ENCODE peak calls at places on chromosomes 13 and 19, in six cellular contexts. One of them, this sample, is unnamed.

GRCh38 chr13:111449041-111449440 is 128.6 kb downstream of the TEX29 start:
- DNase-seq in K562: no peak
- DNase-seq in NB4: no peak
- DNase-seq in A549: no peak
- DNase-seq in HepG2: no peak
- DNase-seq in GM12878: no peak
- DNase-seq in this sample: no peak

GRCh38 chr13:32201809-32202208 is 113.4 kb downstream of the ZAR1L start:
- DNase-seq in A549: no peak
- DNase-seq in NB4: no peak
- DNase-seq in K562: no peak
- DNase-seq in HepG2: no peak
- DNase-seq in GM12878: no peak
- DNase-seq in this sample: no peak

GRCh38 chr19:29771708-29772415 is 39.9 kb upstream of the CCNE1 start:
- DNase-seq in GM12878: no peak
- DNase-seq in K562: peak
- DNase-seq in A549: peak
- DNase-seq in NB4: peak
- DNase-seq in HepG2: peak
- DNase-seq in this sample: peak

GRCh38 chr13:73230714-73231113 is 171.9 kb downstream of the KLF5 start:
- DNase-seq in HepG2: no peak
- DNase-seq in A549: no peak
- DNase-seq in GM12878: no peak
- DNase-seq in NB4: peak
- DNase-seq in K562: no peak
- DNase-seq in this sample: no peak

GRCh38 chr19:31659897-31660210 is 310.6 kb upstream of the TSHZ3 start:
- DNase-seq in GM12878: no peak
- DNase-seq in K562: no peak
- DNase-seq in NB4: no peak
- DNase-seq in HepG2: no peak
- DNase-seq in A549: no peak
- DNase-seq in this sample: no peak

GRCh38 chr13:104086759-104087158 is 1020.5 kb upstream of the SLC10A2 start:
- DNase-seq in K562: no peak
- DNase-seq in HepG2: no peak
- DNase-seq in A549: no peak
- DNase-seq in NB4: no peak
- DNase-seq in GM12878: no peak
- DNase-seq in this sample: no peak

GRCh38 chr13:76971215-76971614 is 20.7 kb upstream of the CLN5 start:
- DNase-seq in K562: no peak
- DNase-seq in NB4: no peak
- DNase-seq in GM12878: no peak
- DNase-seq in HepG2: no peak
- DNase-seq in A549: no peak
- DNase-seq in this sample: no peak

GRCh38 chr19:30167976-30168635 is 204.1 kb upstream of the ZNF536 start:
- DNase-seq in K562: no peak
- DNase-seq in NB4: no peak
- DNase-seq in HepG2: no peak
- DNase-seq in GM12878: no peak
- DNase-seq in A549: no peak
- DNase-seq in this sample: no peak

GRCh38 chr19:44303976-44304568 is 753 bp downstream of the ZNF235 start:
- DNase-seq in GM12878: no peak
- DNase-seq in A549: peak
- DNase-seq in K562: peak
- DNase-seq in NB4: peak
- DNase-seq in HepG2: no peak
- DNase-seq in this sample: no peak

GRCh38 chr19:29285878-29286277 is 72.9 kb upstream of the UQCRFS1 start:
- DNase-seq in NB4: peak
- DNase-seq in GM12878: no peak
- DNase-seq in A549: peak
- DNase-seq in K562: peak
- DNase-seq in HepG2: no peak
- DNase-seq in this sample: no peak

GRCh38 chr19:14383898-14384669 is 2.8 kb downstream of the ADGRE5 start:
- DNase-seq in HepG2: no peak
- DNase-seq in NB4: peak
- DNase-seq in K562: peak
- DNase-seq in GM12878: no peak
- DNase-seq in A549: no peak
- DNase-seq in this sample: no peak

GRCh38 chr13:27977476-27978300 is 8.6 kb upstream of the CDX2 start:
- DNase-seq in GM12878: no peak
- DNase-seq in NB4: no peak
- DNase-seq in HepG2: no peak
- DNase-seq in A549: peak
- DNase-seq in K562: no peak
- DNase-seq in this sample: no peak

GRCh38 chr19:37698216-37698615 is 21.3 kb downstream of the ZNF607 start:
- DNase-seq in K562: no peak
- DNase-seq in GM12878: no peak
- DNase-seq in HepG2: no peak
- DNase-seq in A549: no peak
- DNase-seq in NB4: no peak
- DNase-seq in this sample: no peak

GRCh38 chr13:46586766-46587509 is 34.0 kb downstream of the LRCH1 start:
- DNase-seq in K562: no peak
- DNase-seq in GM12878: no peak
- DNase-seq in NB4: no peak
- DNase-seq in HepG2: no peak
- DNase-seq in A549: no peak
- DNase-seq in this sample: no peak

GRCh38 chr19:1908364-1908678 is 3.1 kb downstream of the ADAT3 start:
- DNase-seq in K562: no peak
- DNase-seq in HepG2: no peak
- DNase-seq in NB4: no peak
- DNase-seq in GM12878: no peak
- DNase-seq in A549: no peak
- DNase-seq in this sample: no peak

GRCh38 chr19:42360787-42361544 is 29.1 kb downstream of the CNFN start:
- DNase-seq in NB4: no peak
- DNase-seq in HepG2: no peak
- DNase-seq in GM12878: no peak
- DNase-seq in K562: peak
- DNase-seq in A549: no peak
- DNase-seq in this sample: no peak

GRCh38 chr13:84037937-84038464 is 155.7 kb upstream of the SLITRK1 start:
- DNase-seq in NB4: no peak
- DNase-seq in HepG2: no peak
- DNase-seq in GM12878: no peak
- DNase-seq in K562: no peak
- DNase-seq in A549: no peak
- DNase-seq in this sample: no peak

GRCh38 chr13:61110804-61111203 is 304.8 kb downstream of the PCDH20 start:
- DNase-seq in K562: no peak
- DNase-seq in GM12878: no peak
- DNase-seq in A549: no peak
- DNase-seq in NB4: no peak
- DNase-seq in HepG2: no peak
- DNase-seq in this sample: no peak

GRCh38 chr19:18023596-18024212 is 15.7 kb downstream of the ARRDC2 start:
- DNase-seq in HepG2: no peak
- DNase-seq in A549: no peak
- DNase-seq in NB4: peak
- DNase-seq in GM12878: no peak
- DNase-seq in K562: no peak
- DNase-seq in this sample: peak

DNA sequence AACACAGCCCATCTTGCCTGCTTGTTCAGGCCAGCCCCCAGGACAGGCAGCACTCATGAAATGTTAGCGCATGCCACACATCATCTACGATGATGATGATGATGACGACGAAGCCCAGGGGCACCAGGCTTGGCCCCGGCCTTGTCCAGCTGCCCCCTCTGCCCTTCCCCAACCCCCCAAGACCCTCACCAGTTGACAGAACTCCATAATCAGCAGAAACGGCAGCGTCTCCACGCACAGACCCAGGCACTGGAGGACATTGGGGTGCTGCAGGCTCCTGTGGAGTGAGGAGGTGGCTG is 9.0 kb downstream of the LMTK3 start:
- DNase-seq in A549: no peak
- DNase-seq in K562: no peak
- DNase-seq in HepG2: no peak
- DNase-seq in GM12878: no peak
- DNase-seq in NB4: no peak
- DNase-seq in this sample: no peak
- TF ChIP-seq MYC in A549: no peak
- TF ChIP-seq MYC in K562: no peak
- TF ChIP-seq MYC in HepG2: no peak
- TF ChIP-seq MYC in GM12878: no peak
- TF ChIP-seq MYC in NB4: no peak
- TF ChIP-seq MYC in this sample: no peak

GRCh38 chr19:6543866-6544347 is 13.1 kb downstream of the TNFSF9 start:
- DNase-seq in GM12878: peak
- DNase-seq in NB4: no peak
- DNase-seq in HepG2: no peak
- DNase-seq in K562: no peak
- DNase-seq in A549: no peak
- DNase-seq in this sample: no peak

GRCh38 chr19:6535558-6536137 is 4.8 kb downstream of the TNFSF9 start:
- DNase-seq in NB4: no peak
- DNase-seq in HepG2: no peak
- DNase-seq in K562: no peak
- DNase-seq in A549: no peak
- DNase-seq in GM12878: no peak
- DNase-seq in this sample: no peak

GRCh38 chr19:6540918-6541689 is 10.3 kb downstream of the TNFSF9 start:
- DNase-seq in GM12878: no peak
- DNase-seq in A549: no peak
- DNase-seq in HepG2: no peak
- DNase-seq in K562: no peak
- DNase-seq in NB4: no peak
- DNase-seq in this sample: no peak

GRCh38 chr19:6536138-6536671 is 5.4 kb downstream of the TNFSF9 start:
- DNase-seq in GM12878: peak
- DNase-seq in A549: peak
- DNase-seq in K562: peak
- DNase-seq in HepG2: peak
- DNase-seq in NB4: peak
- DNase-seq in this sample: peak

DNA sequence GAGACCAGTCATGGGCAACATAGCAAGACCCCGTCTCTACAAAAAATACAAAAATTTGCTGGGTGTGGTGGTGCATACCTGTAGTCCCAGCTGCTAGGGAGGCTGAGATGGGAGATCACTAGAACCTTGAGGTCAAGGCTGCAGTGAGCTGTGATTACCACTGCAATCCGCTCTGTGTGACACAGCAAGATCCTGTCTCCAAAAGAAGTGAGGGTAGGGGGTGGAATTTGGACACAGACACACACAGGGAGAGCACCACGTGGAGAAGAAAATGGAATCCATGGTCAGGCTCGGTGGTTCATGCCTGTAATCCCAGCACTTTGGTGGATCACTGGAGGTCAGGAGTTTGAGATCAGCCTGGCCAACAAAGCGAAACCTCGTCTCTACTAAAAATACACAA is 8.7 kb downstream of the TNFSF9 start:
- DNase-seq in A549: no peak
- DNase-seq in NB4: no peak
- DNase-seq in K562: no peak
- DNase-seq in HepG2: no peak
- DNase-seq in GM12878: no peak
- DNase-seq in this sample: no peak
- TF ChIP-seq POLR2A in A549: no peak
- TF ChIP-seq POLR2A in NB4: no peak
- TF ChIP-seq POLR2A in K562: no peak
- TF ChIP-seq POLR2A in HepG2: no peak
- TF ChIP-seq POLR2A in GM12878: peak
- TF ChIP-seq POLR2A in this sample: no peak

DNA sequence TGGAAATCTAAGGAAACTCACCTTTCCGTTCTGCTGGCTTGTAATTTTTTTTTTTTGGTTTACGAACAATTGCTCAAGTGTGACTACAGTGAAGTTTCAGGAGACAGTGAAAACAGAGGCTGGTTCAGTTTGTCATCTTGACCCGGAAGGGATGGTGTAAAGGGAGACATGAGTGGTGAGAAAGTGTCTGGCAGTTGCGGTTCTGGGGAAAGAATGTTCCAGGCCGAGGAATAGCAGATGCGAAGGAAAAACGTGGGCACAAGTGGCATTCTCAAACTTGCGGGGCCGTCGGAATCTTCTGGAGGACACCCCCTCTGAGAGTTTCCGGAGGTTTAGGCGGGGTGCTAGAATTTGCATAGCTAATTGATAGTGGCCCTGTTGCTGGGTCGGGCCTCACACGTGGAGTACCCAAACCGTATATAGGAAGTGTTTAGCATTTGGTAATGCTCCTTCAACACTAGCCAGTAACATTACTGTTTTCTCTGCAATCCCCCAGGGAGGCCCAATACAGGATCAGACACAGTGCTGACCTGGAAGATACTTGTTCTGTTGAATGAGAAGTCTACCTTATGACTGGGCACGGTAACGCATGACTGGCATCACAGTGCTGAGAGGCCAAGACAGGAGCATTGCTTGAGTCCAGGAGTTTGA is 2.8 kb upstream of the TNFSF9 start:
- DNase-seq in NB4: peak
- DNase-seq in A549: no peak
- DNase-seq in HepG2: no peak
- DNase-seq in K562: no peak
- DNase-seq in GM12878: peak
- DNase-seq in this sample: no peak
- TF ChIP-seq MAX in NB4: peak
- TF ChIP-seq MAX in A549: no peak
- TF ChIP-seq MAX in HepG2: no peak
- TF ChIP-seq MAX in K562: no peak
- TF ChIP-seq MAX in GM12878: peak
- TF ChIP-seq MAX in this sample: no peak

GRCh38 chr19:52987221-52987620 is 24.5 kb upstream of the ZNF816 start:
- DNase-seq in A549: no peak
- DNase-seq in HepG2: no peak
- DNase-seq in NB4: no peak
- DNase-seq in K562: no peak
- DNase-seq in GM12878: no peak
- DNase-seq in this sample: no peak
- TF ChIP-seq MYC in A549: no peak
- TF ChIP-seq MYC in HepG2: no peak
- TF ChIP-seq MYC in NB4: no peak
- TF ChIP-seq MYC in K562: no peak
- TF ChIP-seq MYC in GM12878: no peak
- TF ChIP-seq MYC in this sample: no peak

GRCh38 chr19:869245-870177 is 10.0 kb downstream of the CFD start:
- DNase-seq in NB4: peak
- DNase-seq in HepG2: no peak
- DNase-seq in A549: peak
- DNase-seq in K562: peak
- DNase-seq in GM12878: no peak
- DNase-seq in this sample: peak
- TF ChIP-seq POLR2A in NB4: no peak
- TF ChIP-seq POLR2A in HepG2: no peak
- TF ChIP-seq POLR2A in A549: no peak
- TF ChIP-seq POLR2A in K562: peak
- TF ChIP-seq POLR2A in GM12878: no peak
- TF ChIP-seq POLR2A in this sample: no peak